ENCODE peak calls at places on chromosomes 16 and 17, in seven cellular contexts. U is GM12878, V is PC-3, K is HepG2, I is neural progenitor cell, Q is fibroblast of lung, C is DND-41. N is an unnamed sample.

GRCh38 chr16:50712568-50712914 is 19.1 kb downstream of the NOD2 start:
- DNase-seq in C (no peak), K (no peak), U (no peak), V (no peak), Q (no peak), I (no peak), N (no peak)

GRCh38 chr17:8494021-8494420 is 58.3 kb downstream of the NDEL1 start:
- DNase-seq in Q (no peak), U (no peak), C (no peak), K (no peak), I (no peak), V (no peak), N (no peak)

GRCh38 chr16:11171757-11172299 is 84.2 kb downstream of the SOCS1 start:
- DNase-seq in C (no peak), V (no peak), K (no peak), Q (no peak), U (no peak), I (no peak), N (peak; percentile 26)

GRCh38 chr17:79646721-79647455 is 36.0 kb upstream of the RBFOX3 start:
- DNase-seq in Q (no peak), C (no peak), I (no peak), U (no peak), V (no peak), K (no peak), N (no peak)

GRCh38 chr17:77375917-77376651 is 235.3 kb downstream of the SEC14L1 start:
- DNase-seq in K (no peak), V (no peak), U (no peak), C (no peak), I (peak; percentile 42), Q (peak; percentile 84), N (no peak)

GRCh38 chr17:7852262-7852670 is 2.6 kb upstream of the TMEM88 start:
- DNase-seq in C (no peak), Q (no peak), V (no peak), U (no peak), K (no peak), I (no peak), N (no peak)

GRCh38 chr17:52025231-52025630 is 133.3 kb downstream of the CA10 start:
- DNase-seq in U (no peak), I (no peak), K (no peak), C (no peak), V (no peak), Q (no peak), N (no peak)

GRCh38 chr16:57999366-57999970 is 1.0 kb downstream of the ZNF319 start:
- DNase-seq in K (peak; percentile 29), V (no peak), C (peak; percentile 49), Q (peak; percentile 29), U (no peak), I (peak; percentile 36), N (no peak)

GRCh38 chr16:78939600-78939999 is 660.9 kb downstream of the MAF start:
- DNase-seq in I (no peak), V (no peak), Q (no peak), U (no peak), K (no peak), C (no peak), N (no peak)

GRCh38 chr17:65742433-65743312 is 181.2 kb upstream of the AXIN2 start:
- DNase-seq in I (peak; percentile 54), V (peak; percentile 95), Q (peak; percentile 62), C (no peak), K (peak; percentile 62), U (no peak), N (peak; percentile 49)

GRCh38 chr17:17403899-17404576 is 72.8 kb upstream of the MED9 start:
- DNase-seq in U (no peak), Q (no peak), K (no peak), C (peak; percentile 98), V (no peak), I (no peak), N (no peak)

GRCh38 chr17:45223541-45224528 is 2.1 kb downstream of the FMNL1 start:
- DNase-seq in C (peak; percentile 61), U (no peak), K (no peak), Q (no peak), I (no peak), V (no peak), N (no peak)

GRCh38 chr16:29029168-29029994 is 44.5 kb downstream of the LAT start:
- DNase-seq in I (peak; percentile 71), U (no peak), K (no peak), Q (peak; percentile 89), C (peak; percentile 80), V (peak; percentile 86), N (peak; percentile 68)

GRCh38 chr17:6108987-6109386 is 38.8 kb downstream of the WSCD1 start:
- DNase-seq in I (no peak), V (no peak), Q (no peak), U (no peak), K (no peak), C (no peak), N (no peak)

GRCh38 chr17:39962642-39963220 is at the start of gene GSDMA:
- DNase-seq in Q (no peak), I (no peak), U (no peak), K (no peak), V (no peak), C (no peak), N (no peak)

GRCh38 chr17:42346473-42346872 is 41.8 kb downstream of the STAT3 start:
- DNase-seq in U (no peak), I (no peak), V (no peak), Q (no peak), C (no peak), K (no peak), N (no peak)

GRCh38 chr17:80968602-80969029 is 23.0 kb upstream of the CHMP6 start:
- DNase-seq in U (no peak), K (no peak), V (no peak), C (no peak), Q (peak; percentile 32), I (no peak), N (no peak)

GRCh38 chr17:57524790-57525543 is 220.1 kb downstream of the CCDC182 start:
- DNase-seq in C (peak; percentile 73), U (no peak), Q (no peak), K (peak; percentile 35), V (no peak), I (no peak), N (no peak)

GRCh38 chr16:898216-898615 is 72.6 kb downstream of the LMF1 start:
- DNase-seq in V (no peak), C (no peak), I (no peak), U (no peak), K (no peak), Q (no peak), N (no peak)

GRCh38 chr17:40344321-40345160 is 20.0 kb downstream of the GJD3 start:
- DNase-seq in C (no peak), V (no peak), K (no peak), U (no peak), Q (no peak), I (no peak), N (no peak)

GRCh38 chr17:63657776-63658175 is 35.6 kb downstream of the MAP3K3 start:
- DNase-seq in V (no peak), I (no peak), U (no peak), C (no peak), Q (no peak), K (no peak), N (no peak)

GRCh38 chr17:47172698-47173565 is 16.2 kb downstream of the CDC27 start:
- DNase-seq in V (no peak), I (no peak), K (no peak), U (no peak), C (no peak), Q (no peak), N (no peak)
- H4K20me1 ChIP-seq in V (peaks cover 32% of the 10 kb centered on the region), I (peaks cover 75% of the 10 kb centered on the region), K (peaks cover 17% of the 10 kb centered on the region), U (no peaks in the 10 kb centered on the region), C (peaks cover 45% of the 10 kb centered on the region), Q (no peaks in the 10 kb centered on the region), N (peaks cover 3% of the 10 kb centered on the region)

GRCh38 chr17:38705803-38706624 is 941 bp downstream of the MLLT6 start:
- DNase-seq in I (peak; percentile 62), K (peak; percentile 63), U (no peak), C (peak; percentile 51), Q (no peak), V (peak; percentile 24), N (no peak)

GRCh38 chr17:38705523-38705802 is 390 bp downstream of the MLLT6 start:
- DNase-seq in I (no peak), K (no peak), Q (no peak), U (no peak), V (no peak), C (no peak), N (no peak)

GRCh38 chr17:38702900-38703741 is 2.0 kb upstream of the MLLT6 start:
- DNase-seq in V (peak; percentile 14), K (no peak), C (peak; percentile 41), I (no peak), Q (no peak), U (no peak), N (no peak)

GRCh38 chr17:38703742-38704644 is 1.1 kb upstream of the MLLT6 start:
- DNase-seq in I (peak; percentile 84), C (peak; percentile 98), Q (no peak), U (no peak), K (peak; percentile 100), V (peak; percentile 88), N (peak; percentile 92)

GRCh38 chr17:38704645-38705522 is at the start of gene MLLT6:
- DNase-seq in C (peak; percentile 83), I (peak; percentile 91), K (peak; percentile 64), Q (peak; percentile 78), V (peak; percentile 63), U (no peak), N (peak; percentile 60)
- TF ChIP-seq EZH2 in C (no peak), I (peak; percentile 19), K (no peak), Q (no peak), V (no peak), U (no peak), N (no peak)

GRCh38 chr17:28935744-28936460 is 15.4 kb downstream of the PHF12 start:
- DNase-seq in I (no peak), C (no peak), U (no peak), V (no peak), Q (no peak), K (no peak), N (no peak)

GRCh38 chr17:28940142-28940541 is 11.2 kb downstream of the PHF12 start:
- DNase-seq in Q (no peak), I (no peak), K (no peak), U (no peak), V (no peak), C (no peak), N (no peak)

GRCh38 chr17:28940675-28941074 is 10.6 kb downstream of the PHF12 start:
- DNase-seq in Q (no peak), U (no peak), V (no peak), K (no peak), C (no peak), I (peak; percentile 58), N (no peak)

GRCh38 chr17:28938552-28938951 is 12.8 kb downstream of the PHF12 start:
- DNase-seq in C (no peak), U (no peak), I (no peak), V (no peak), Q (no peak), K (no peak), N (no peak)

GRCh38 chr17:28937044-28937729 is 14.1 kb downstream of the PHF12 start:
- DNase-seq in I (no peak), V (peak; percentile 44), Q (peak; percentile 61), K (peak; percentile 85), C (no peak), U (no peak), N (peak; percentile 89)
- H3K4me1 ChIP-seq in I (peaks cover 62% of the 10 kb centered on the region), V (peaks cover 15% of the 10 kb centered on the region), Q (peaks cover 6% of the 10 kb centered on the region), K (peaks cover 54% of the 10 kb centered on the region), C (no peaks in the 10 kb centered on the region), U (peaks cover 11% of the 10 kb centered on the region), N (peaks cover 29% of the 10 kb centered on the region)

DNA sequence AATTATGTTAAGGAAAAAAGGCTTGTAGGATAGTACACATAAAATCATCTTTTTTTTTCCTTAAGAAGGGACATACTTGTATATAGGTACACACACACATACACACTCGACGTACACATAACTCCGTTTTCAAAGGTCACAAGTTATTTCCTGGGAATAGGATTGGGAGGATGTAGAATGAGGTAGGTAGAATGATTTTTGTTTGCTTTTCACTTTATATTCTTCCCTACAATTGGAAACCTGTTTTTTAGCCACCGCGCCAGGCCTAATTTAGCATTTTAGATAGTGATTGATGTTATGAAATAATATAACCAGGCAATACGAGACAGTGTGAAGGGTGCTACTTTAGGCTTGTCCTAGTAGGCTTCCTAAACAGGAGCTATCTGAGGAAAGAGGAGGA is 1.8 kb upstream of the HAPSTR1 start:
- DNase-seq in Q (no peak), I (no peak), K (no peak), U (no peak), C (no peak), V (no peak), N (no peak)
- H4K20me1 ChIP-seq in Q (no peaks in the 10 kb centered on the region), I (peaks cover 20% of the 10 kb centered on the region), K (peaks cover 20% of the 10 kb centered on the region), U (peaks cover 9% of the 10 kb centered on the region), C (peaks cover 17% of the 10 kb centered on the region), V (peaks cover 20% of the 10 kb centered on the region), N (peaks cover 21% of the 10 kb centered on the region)